ENCODE peak calls at places on chromosome 12, in seven cellular contexts. One of them, this sample, is unnamed.

GRCh38 chr12:20561886-20562285 is 133.2 kb upstream of the SLCO1C1 start:
- DNase-seq in ACHN: no peak
- DNase-seq in anterior cingulate cortex: no peak
- DNase-seq in tibial artery: no peak
- DNase-seq in choroid plexus epithelial cell: peak; percentile 57
- DNase-seq in cerebellar cortex: no peak
- DNase-seq in aorta: no peak
- DNase-seq in this sample: no peak

GRCh38 chr12:124456652-124457152 is 110.7 kb downstream of the NCOR2 start:
- DNase-seq in anterior cingulate cortex: no peak
- DNase-seq in cerebellar cortex: no peak
- DNase-seq in ACHN: no peak
- DNase-seq in aorta: peak; percentile 77
- DNase-seq in choroid plexus epithelial cell: no peak
- DNase-seq in tibial artery: no peak
- DNase-seq in this sample: no peak

GRCh38 chr12:80325167-80325959 is 118.7 kb upstream of the PTPRQ start:
- DNase-seq in ACHN: no peak
- DNase-seq in tibial artery: no peak
- DNase-seq in anterior cingulate cortex: no peak
- DNase-seq in cerebellar cortex: no peak
- DNase-seq in choroid plexus epithelial cell: peak; percentile 21
- DNase-seq in aorta: no peak
- DNase-seq in this sample: no peak

GRCh38 chr12:46590991-46591703 is 218.6 kb upstream of the SLC38A2 start:
- DNase-seq in ACHN: no peak
- DNase-seq in aorta: no peak
- DNase-seq in anterior cingulate cortex: no peak
- DNase-seq in choroid plexus epithelial cell: no peak
- DNase-seq in tibial artery: no peak
- DNase-seq in cerebellar cortex: no peak
- DNase-seq in this sample: no peak

GRCh38 chr12:28543021-28543890 is 353.0 kb downstream of the CCDC91 start:
- DNase-seq in ACHN: no peak
- DNase-seq in tibial artery: no peak
- DNase-seq in choroid plexus epithelial cell: peak; percentile 56
- DNase-seq in anterior cingulate cortex: no peak
- DNase-seq in cerebellar cortex: no peak
- DNase-seq in aorta: no peak
- DNase-seq in this sample: no peak

GRCh38 chr12:90910958-90911357 is 44.0 kb downstream of the CCER1 start:
- DNase-seq in choroid plexus epithelial cell: no peak
- DNase-seq in tibial artery: no peak
- DNase-seq in anterior cingulate cortex: no peak
- DNase-seq in cerebellar cortex: no peak
- DNase-seq in aorta: no peak
- DNase-seq in ACHN: no peak
- DNase-seq in this sample: no peak

GRCh38 chr12:4567073-4567881 is 5.3 kb downstream of the DYRK4 start:
- DNase-seq in tibial artery: peak; percentile 26
- DNase-seq in anterior cingulate cortex: no peak
- DNase-seq in aorta: no peak
- DNase-seq in ACHN: no peak
- DNase-seq in choroid plexus epithelial cell: no peak
- DNase-seq in cerebellar cortex: no peak
- DNase-seq in this sample: no peak

GRCh38 chr12:79737875-79738718 is 47.3 kb upstream of the PAWR start:
- DNase-seq in ACHN: peak; percentile 86
- DNase-seq in anterior cingulate cortex: no peak
- DNase-seq in choroid plexus epithelial cell: peak; percentile 82
- DNase-seq in tibial artery: no peak
- DNase-seq in aorta: no peak
- DNase-seq in cerebellar cortex: peak; percentile 70
- DNase-seq in this sample: no peak

GRCh38 chr12:1216560-1216959 is 225.5 kb downstream of the ERC1 start:
- DNase-seq in ACHN: no peak
- DNase-seq in tibial artery: no peak
- DNase-seq in aorta: no peak
- DNase-seq in cerebellar cortex: no peak
- DNase-seq in anterior cingulate cortex: no peak
- DNase-seq in choroid plexus epithelial cell: no peak
- DNase-seq in this sample: no peak

GRCh38 chr12:91813701-91814100 is 331.9 kb downstream of the BTG1 start:
- DNase-seq in choroid plexus epithelial cell: no peak
- DNase-seq in anterior cingulate cortex: no peak
- DNase-seq in ACHN: no peak
- DNase-seq in aorta: no peak
- DNase-seq in tibial artery: no peak
- DNase-seq in cerebellar cortex: no peak
- DNase-seq in this sample: no peak

GRCh38 chr12:11681211-11681610 is 31.7 kb downstream of the ETV6 start:
- DNase-seq in ACHN: no peak
- DNase-seq in choroid plexus epithelial cell: no peak
- DNase-seq in aorta: no peak
- DNase-seq in cerebellar cortex: no peak
- DNase-seq in anterior cingulate cortex: no peak
- DNase-seq in tibial artery: no peak
- DNase-seq in this sample: no peak